ENCODE peak calls at places on chromosomes 6 and 20, in nine cellular contexts. D is GM10248, K is OCI-LY7, I is left ventricle myocardium inferior, M is GM13977, A is neural crest cell, L is HL-60, N is chondrocyte, Q is GM23338. F is an unnamed sample.

GRCh38 chr6:333379-334002 is 41.2 kb downstream of the DUSP22 start:
- DNase-seq in D (no peak), K (no peak), I (no peak), M (no peak), A (no peak), L (no peak), N (no peak), Q (no peak), F (no peak)

GRCh38 chr20:56994006-56994405 is 272.4 kb downstream of the BMP7 start:
- DNase-seq in D (no peak), K (no peak), I (no peak), M (no peak), A (no peak), L (no peak), N (no peak), Q (no peak), F (no peak)

GRCh38 chr6:151620179-151620578 is 126.4 kb downstream of the CCDC170 start:
- DNase-seq in D (no peak), K (no peak), I (no peak), M (no peak), A (no peak), L (no peak), N (no peak), Q (peak), F (no peak)

GRCh38 chr6:19838442-19839236 is 1.5 kb downstream of the ID4 start:
- DNase-seq in D (peak), K (peak), I (no peak), M (peak), A (peak), L (no peak), N (no peak), Q (peak), F (no peak)

GRCh38 chr6:3876866-3877265 is 27.7 kb downstream of the FAM50B start:
- DNase-seq in D (no peak), K (no peak), I (no peak), M (no peak), A (no peak), L (no peak), N (no peak), Q (no peak), F (no peak)

GRCh38 chr6:11824986-11825385 is 46.4 kb upstream of the ADTRP start:
- DNase-seq in D (peak), K (no peak), I (no peak), M (peak), A (no peak), L (no peak), N (no peak), Q (no peak), F (peak)

GRCh38 chr6:17336425-17336824 is 55.3 kb downstream of the RBM24 start:
- DNase-seq in D (no peak), K (no peak), I (no peak), M (no peak), A (no peak), L (no peak), N (no peak), Q (no peak), F (no peak)

GRCh38 chr6:23784313-23784919 is 341.6 kb upstream of the NRSN1 start:
- DNase-seq in D (no peak), K (no peak), I (no peak), M (no peak), A (no peak), L (no peak), N (no peak), Q (no peak), F (no peak)

GRCh38 chr6:142011775-142012174 is 121.0 kb upstream of the GJE1 start:
- DNase-seq in D (no peak), K (no peak), I (no peak), M (no peak), A (no peak), L (no peak), N (no peak), Q (no peak), F (no peak)

GRCh38 chr20:63090052-63090451 is 83.3 kb upstream of the BHLHE23 start:
- DNase-seq in D (no peak), K (no peak), I (peak), M (no peak), A (no peak), L (no peak), N (peak), Q (no peak), F (no peak)

GRCh38 chr6:142802124-142802523 is 142.9 kb downstream of the HIVEP2 start:
- DNase-seq in D (no peak), K (no peak), I (no peak), M (no peak), A (no peak), L (no peak), N (no peak), Q (peak), F (no peak)

GRCh38 chr20:41443667-41444066 is 77.0 kb upstream of the EMILIN3 start:
- DNase-seq in D (peak), K (no peak), I (no peak), M (peak), A (no peak), L (no peak), N (no peak), Q (no peak), F (peak)

GRCh38 chr20:1813101-1813529 is 82.1 kb upstream of the SIRPA start:
- DNase-seq in D (no peak), K (no peak), I (peak), M (no peak), A (no peak), L (no peak), N (no peak), Q (no peak), F (no peak)

GRCh38 chr6:95091823-95092436 is 485.4 kb upstream of the MANEA start:
- DNase-seq in D (no peak), K (peak), I (no peak), M (no peak), A (no peak), L (no peak), N (no peak), Q (peak), F (peak)

GRCh38 chr6:70312165-70312564 is 9.3 kb upstream of the COL9A1 start:
- DNase-seq in D (no peak), K (no peak), I (no peak), M (no peak), A (no peak), L (no peak), N (no peak), Q (peak), F (peak)

GRCh38 chr6:12572884-12573824 is 143.4 kb upstream of the PHACTR1 start:
- DNase-seq in D (no peak), K (no peak), I (no peak), M (no peak), A (no peak), L (no peak), N (no peak), Q (peak), F (no peak)

GRCh38 chr6:140541288-140541687 is 1166.8 kb upstream of the CITED2 start:
- DNase-seq in D (no peak), K (no peak), I (no peak), M (no peak), A (no peak), L (no peak), N (no peak), Q (no peak), F (no peak)

GRCh38 chr6:125748534-125749111 is 809 bp upstream of the HEY2 start:
- DNase-seq in D (no peak), K (no peak), I (no peak), M (no peak), A (peak), L (no peak), N (no peak), Q (no peak), F (no peak)

GRCh38 chr6:116409756-116410155 is 39.0 kb downstream of the DSE start:
- DNase-seq in D (peak), K (peak), I (no peak), M (peak), A (no peak), L (no peak), N (no peak), Q (no peak), F (peak)

GRCh38 chr6:16322666-16323312 is 84.4 kb downstream of the GMPR start:
- DNase-seq in D (peak), K (peak), I (peak), M (peak), A (no peak), L (peak), N (no peak), Q (peak), F (no peak)

GRCh38 chr20:57648878-57649616 is 28.8 kb upstream of the ZBP1 start:
- DNase-seq in D (peak), K (no peak), I (no peak), M (no peak), A (no peak), L (no peak), N (no peak), Q (no peak), F (no peak)

GRCh38 chr6:39003072-39003471 is 45.5 kb upstream of the GLP1R start:
- DNase-seq in D (no peak), K (no peak), I (no peak), M (no peak), A (peak), L (no peak), N (no peak), Q (peak), F (no peak)
- TF ChIP-seq CTCF in D (peak), K (peak), I (peak), M (peak), A (peak), L (no peak), N (peak), Q (peak), F (peak)

DNA sequence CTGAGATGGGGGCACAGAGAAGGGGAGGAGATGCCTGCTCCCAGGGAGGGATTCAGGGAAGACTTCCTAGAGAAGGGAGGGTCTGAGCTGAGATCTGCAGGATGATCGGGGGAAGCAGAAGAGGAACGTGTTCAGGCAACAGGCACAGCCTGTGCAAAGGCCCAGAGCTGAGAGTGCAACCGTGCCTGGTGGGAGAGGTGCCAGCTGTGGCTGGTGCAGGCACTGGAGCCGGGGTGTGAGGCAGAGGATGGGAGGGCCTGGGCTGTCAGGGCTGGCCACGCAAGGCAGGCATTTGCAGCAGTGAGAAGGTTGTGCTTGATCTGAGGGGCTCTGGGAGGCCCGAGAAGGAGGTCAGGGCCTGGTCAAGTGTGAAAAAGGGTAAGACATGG is 27.7 kb downstream of the PTGIS start:
- DNase-seq in D (no peak), K (no peak), I (no peak), M (no peak), A (no peak), L (no peak), N (no peak), Q (no peak), F (no peak)
- TF ChIP-seq CTCF in D (no peak), K (no peak), I (no peak), M (no peak), A (no peak), L (no peak), N (no peak), Q (no peak), F (no peak)

GRCh38 chr6:150201791-150202329 is 59.0 kb downstream of the PPP1R14C start:
- DNase-seq in D (no peak), K (no peak), I (no peak), M (no peak), A (no peak), L (no peak), N (no peak), Q (no peak), F (no peak)
- TF ChIP-seq CTCF in D (no peak), K (no peak), I (no peak), M (no peak), A (no peak), L (no peak), N (no peak), Q (no peak), F (no peak)

GRCh38 chr6:104787305-104787704 is 72.4 kb downstream of the HACE1 start:
- DNase-seq in D (no peak), K (no peak), I (no peak), M (no peak), A (no peak), L (no peak), N (no peak), Q (no peak), F (no peak)

GRCh38 chr6:104784884-104785283 is 74.8 kb downstream of the HACE1 start:
- DNase-seq in D (no peak), K (no peak), I (no peak), M (no peak), A (no peak), L (no peak), N (no peak), Q (no peak), F (no peak)

GRCh38 chr6:104788400-104788799 is 71.3 kb downstream of the HACE1 start:
- DNase-seq in D (no peak), K (no peak), I (no peak), M (no peak), A (no peak), L (peak), N (no peak), Q (no peak), F (no peak)

GRCh38 chr6:104795363-104795762 is 64.4 kb downstream of the HACE1 start:
- DNase-seq in D (no peak), K (no peak), I (no peak), M (no peak), A (no peak), L (no peak), N (no peak), Q (no peak), F (no peak)

GRCh38 chr6:104789770-104790190 is 69.9 kb downstream of the HACE1 start:
- DNase-seq in D (peak), K (peak), I (no peak), M (peak), A (no peak), L (peak), N (no peak), Q (peak), F (peak)
- TF ChIP-seq CTCF in D (peak), K (peak), I (peak), M (peak), A (peak), L (peak), N (peak), Q (peak), F (peak)

F was measured in GM12864.